ENCODE peak calls at places on chromosomes 13 and 19, in four cellular contexts. One of them, this sample, is unnamed.
A peak's percentile ranks its signal among the peaks of the same experiment; 100 is the strongest.

GRCh38 chr19:42323852-42324654 is 1.4 kb upstream of the MEGF8 start:
- DNase-seq in AG04450: no peak
- DNase-seq in HCT116: no peak
- DNase-seq in heart right ventricle: no peak
- DNase-seq in this sample: no peak

GRCh38 chr19:40688294-40688693 is 2.2 kb downstream of the NUMBL start:
- DNase-seq in AG04450: no peak
- DNase-seq in HCT116: no peak
- DNase-seq in heart right ventricle: no peak
- DNase-seq in this sample: no peak

GRCh38 chr19:455031-455705 is 5.7 kb downstream of the SHC2 start:
- DNase-seq in AG04450: no peak
- DNase-seq in HCT116: no peak
- DNase-seq in heart right ventricle: no peak
- DNase-seq in this sample: no peak

GRCh38 chr19:38417544-38418506 is 8.2 kb downstream of the RASGRP4 start:
- DNase-seq in AG04450: no peak
- DNase-seq in HCT116: peak; percentile 66
- DNase-seq in heart right ventricle: peak; percentile 67
- DNase-seq in this sample: no peak

GRCh38 chr19:343941-344624 is 513 bp downstream of the MIER2 start:
- DNase-seq in AG04450: no peak
- DNase-seq in HCT116: no peak
- DNase-seq in heart right ventricle: no peak
- DNase-seq in this sample: no peak

GRCh38 chr13:79935121-79935520 is 405.8 kb downstream of the SPRY2 start:
- DNase-seq in AG04450: no peak
- DNase-seq in HCT116: no peak
- DNase-seq in heart right ventricle: no peak
- DNase-seq in this sample: no peak

GRCh38 chr19:19155495-19156219 is 14.4 kb downstream of the MEF2B start:
- DNase-seq in AG04450: no peak
- DNase-seq in HCT116: no peak
- DNase-seq in heart right ventricle: no peak
- DNase-seq in this sample: no peak

GRCh38 chr13:42997381-42997780 is 5.3 kb upstream of the EPSTI1 start:
- DNase-seq in AG04450: no peak
- DNase-seq in HCT116: no peak
- DNase-seq in heart right ventricle: no peak
- DNase-seq in this sample: no peak

GRCh38 chr19:46350029-46350757 is 3.3 kb downstream of the PPP5C start:
- DNase-seq in AG04450: no peak
- DNase-seq in HCT116: no peak
- DNase-seq in heart right ventricle: peak; percentile 27
- DNase-seq in this sample: no peak

GRCh38 chr19:45492627-45493470 is 4.0 kb downstream of the RTN2 start:
- DNase-seq in AG04450: no peak
- DNase-seq in HCT116: peak; percentile 72
- DNase-seq in heart right ventricle: peak; percentile 65
- DNase-seq in this sample: no peak

GRCh38 chr13:38213307-38213706 is 136.3 kb upstream of the UFM1 start:
- DNase-seq in AG04450: no peak
- DNase-seq in HCT116: no peak
- DNase-seq in heart right ventricle: no peak
- DNase-seq in this sample: peak; percentile 14

GRCh38 chr13:98496966-98497365 is 79.9 kb downstream of the STK24 start:
- DNase-seq in AG04450: no peak
- DNase-seq in HCT116: no peak
- DNase-seq in heart right ventricle: no peak
- DNase-seq in this sample: no peak

GRCh38 chr13:71149498-71150363 is 717.3 kb downstream of the DACH1 start:
- DNase-seq in AG04450: no peak
- DNase-seq in HCT116: no peak
- DNase-seq in heart right ventricle: no peak
- DNase-seq in this sample: no peak

GRCh38 chr13:113922412-113923118 is 51.3 kb downstream of the C13orf46 start:
- DNase-seq in AG04450: no peak
- DNase-seq in HCT116: no peak
- DNase-seq in heart right ventricle: no peak
- DNase-seq in this sample: no peak

GRCh38 chr13:89923731-89924130 is 1423.8 kb upstream of the MIR17HG start:
- DNase-seq in AG04450: peak; percentile 8
- DNase-seq in HCT116: no peak
- DNase-seq in heart right ventricle: no peak
- DNase-seq in this sample: peak; percentile 18

GRCh38 chr19:50753879-50754278 is 16.4 kb upstream of the GPR32 start:
- DNase-seq in AG04450: no peak
- DNase-seq in HCT116: no peak
- DNase-seq in heart right ventricle: no peak
- DNase-seq in this sample: no peak

GRCh38 chr19:294819-295686 is 3.9 kb upstream of the PLPP2 start:
- DNase-seq in AG04450: no peak
- DNase-seq in HCT116: no peak
- DNase-seq in heart right ventricle: no peak
- DNase-seq in this sample: no peak

GRCh38 chr19:35106291-35106583 is 9.4 kb upstream of the FXYD3 start:
- DNase-seq in AG04450: no peak
- DNase-seq in HCT116: no peak
- DNase-seq in heart right ventricle: no peak
- DNase-seq in this sample: no peak
- H3K27ac ChIP-seq in AG04450: no peak overlapping the region
- H3K27ac ChIP-seq in HCT116: peak overlapping the region; percentile 52
- H3K27ac ChIP-seq in heart right ventricle: no peak overlapping the region
- H3K27ac ChIP-seq in this sample: no peak overlapping the region

GRCh38 chr13:46389985-46390384 is 2.9 kb upstream of the RUBCNL start:
- DNase-seq in AG04450: no peak
- DNase-seq in HCT116: no peak
- DNase-seq in heart right ventricle: no peak
- DNase-seq in this sample: no peak
- H3K27ac ChIP-seq in AG04450: no peak overlapping the region
- H3K27ac ChIP-seq in HCT116: no peak overlapping the region
- H3K27ac ChIP-seq in heart right ventricle: peak overlapping the region; percentile 83
- H3K27ac ChIP-seq in this sample: no peak overlapping the region

GRCh38 chr19:16001481-16002312 is 52.9 kb downstream of the OR10H4 start:
- DNase-seq in AG04450: peak; percentile 49
- DNase-seq in HCT116: no peak
- DNase-seq in heart right ventricle: no peak
- DNase-seq in this sample: no peak
- H3K27ac ChIP-seq in AG04450: peak overlapping the region; percentile 75
- H3K27ac ChIP-seq in HCT116: no peak overlapping the region
- H3K27ac ChIP-seq in heart right ventricle: peak overlapping the region; percentile 19
- H3K27ac ChIP-seq in this sample: no peak overlapping the region

GRCh38 chr13:94435604-94436226 is 43.8 kb downstream of the DCT start:
- DNase-seq in AG04450: peak; percentile 11
- DNase-seq in HCT116: peak; percentile 34
- DNase-seq in heart right ventricle: no peak
- DNase-seq in this sample: no peak
- H3K27ac ChIP-seq in AG04450: no peak overlapping the region
- H3K27ac ChIP-seq in HCT116: no peak overlapping the region
- H3K27ac ChIP-seq in heart right ventricle: no peak overlapping the region
- H3K27ac ChIP-seq in this sample: no peak overlapping the region

DNA sequence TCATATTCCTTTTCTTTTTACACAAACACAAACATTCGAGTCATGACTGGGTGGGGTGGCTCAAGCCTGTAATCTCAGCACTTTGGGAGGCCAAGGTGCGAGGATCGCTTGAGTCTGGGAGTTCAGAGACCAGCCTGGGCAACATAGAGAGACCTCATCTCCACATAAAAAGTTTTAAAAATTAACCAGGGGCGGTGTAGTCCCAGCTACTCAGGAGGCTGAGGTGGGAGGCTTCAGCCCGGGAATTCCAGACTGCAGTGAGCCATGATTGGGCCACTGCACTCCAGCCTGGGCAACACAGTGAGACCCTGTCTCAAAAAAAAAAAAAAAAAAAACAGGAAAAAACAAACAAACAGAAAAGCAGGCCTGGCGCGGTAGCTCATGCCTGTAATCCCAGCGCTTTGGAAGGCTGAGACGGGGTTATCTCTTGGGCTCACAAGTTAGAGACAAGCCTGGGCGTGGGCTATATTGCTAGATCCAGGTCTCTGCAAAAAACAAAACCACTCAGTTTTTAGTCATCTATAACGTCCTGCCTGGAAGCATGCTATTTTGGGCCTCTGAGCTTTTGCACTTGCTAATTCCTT is 572 bp upstream of the BAX start:
- DNase-seq in AG04450: no peak
- DNase-seq in HCT116: no peak
- DNase-seq in heart right ventricle: no peak
- DNase-seq in this sample: no peak
- H3K27ac ChIP-seq in AG04450: no peak overlapping the region
- H3K27ac ChIP-seq in HCT116: peak overlapping the region; percentile 92
- H3K27ac ChIP-seq in heart right ventricle: peak overlapping the region; percentile 96
- H3K27ac ChIP-seq in this sample: peak overlapping the region; percentile 78

GRCh38 chr19:35311901-35312665 is 16.9 kb upstream of the CD22 start:
- DNase-seq in AG04450: no peak
- DNase-seq in HCT116: no peak
- DNase-seq in heart right ventricle: no peak
- DNase-seq in this sample: no peak

GRCh38 chr19:35309481-35310279 is 17.7 kb downstream of the MAG start:
- DNase-seq in AG04450: no peak
- DNase-seq in HCT116: no peak
- DNase-seq in heart right ventricle: no peak
- DNase-seq in this sample: no peak

GRCh38 chr19:35310331-35310730 is 18.4 kb downstream of the MAG start:
- DNase-seq in AG04450: no peak
- DNase-seq in HCT116: no peak
- DNase-seq in heart right ventricle: no peak
- DNase-seq in this sample: no peak

GRCh38 chr19:35313614-35314013 is 15.4 kb upstream of the CD22 start:
- DNase-seq in AG04450: no peak
- DNase-seq in HCT116: no peak
- DNase-seq in heart right ventricle: no peak
- DNase-seq in this sample: no peak

GRCh38 chr19:35310811-35311465 is 18.0 kb upstream of the CD22 start:
- DNase-seq in AG04450: no peak
- DNase-seq in HCT116: no peak
- DNase-seq in heart right ventricle: no peak
- DNase-seq in this sample: no peak
- H3K27ac ChIP-seq in AG04450: no peak overlapping the region
- H3K27ac ChIP-seq in HCT116: no peak overlapping the region
- H3K27ac ChIP-seq in heart right ventricle: no peak overlapping the region
- H3K27ac ChIP-seq in this sample: no peak overlapping the region

GRCh38 chr13:46178143-46178542 is 3.8 kb downstream of the LCP1 start:
- DNase-seq in AG04450: no peak
- DNase-seq in HCT116: no peak
- DNase-seq in heart right ventricle: no peak
- DNase-seq in this sample: no peak

GRCh38 chr13:46173656-46174055 is 8.3 kb downstream of the LCP1 start:
- DNase-seq in AG04450: no peak
- DNase-seq in HCT116: no peak
- DNase-seq in heart right ventricle: no peak
- DNase-seq in this sample: no peak

GRCh38 chr13:46179576-46180368 is 2.2 kb downstream of the LCP1 start:
- DNase-seq in AG04450: no peak
- DNase-seq in HCT116: no peak
- DNase-seq in heart right ventricle: peak; percentile 40
- DNase-seq in this sample: no peak

GRCh38 chr13:46178821-46179220 is 3.2 kb downstream of the LCP1 start:
- DNase-seq in AG04450: no peak
- DNase-seq in HCT116: no peak
- DNase-seq in heart right ventricle: no peak
- DNase-seq in this sample: no peak

DNA sequence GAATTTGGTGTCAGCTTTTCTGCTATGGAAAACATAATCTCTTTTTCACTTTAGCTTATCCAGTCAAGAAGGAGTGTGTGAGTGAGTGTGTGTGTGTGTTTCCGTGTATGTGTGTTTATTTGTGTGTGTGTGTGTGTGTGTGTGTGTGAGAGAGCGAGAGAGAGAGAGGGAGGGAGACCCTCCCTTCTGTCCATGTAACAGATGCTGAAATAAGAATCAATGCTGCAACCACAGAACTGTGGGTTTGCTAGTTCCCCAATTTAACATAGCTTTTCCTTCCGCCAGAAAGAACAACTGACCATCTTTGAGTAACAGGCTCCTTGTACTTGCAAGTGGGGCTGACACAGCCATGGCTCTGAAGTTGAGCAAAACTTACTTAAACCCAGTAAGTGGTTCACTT is 5.2 kb downstream of the LCP1 start:
- DNase-seq in AG04450: no peak
- DNase-seq in HCT116: no peak
- DNase-seq in heart right ventricle: no peak
- DNase-seq in this sample: no peak
- H3K27ac ChIP-seq in AG04450: no peak overlapping the region
- H3K27ac ChIP-seq in HCT116: no peak overlapping the region
- H3K27ac ChIP-seq in heart right ventricle: peak overlapping the region; percentile 88
- H3K27ac ChIP-seq in this sample: no peak overlapping the region

GRCh38 chr13:83211301-83211700 is 671.0 kb downstream of the SLITRK1 start:
- DNase-seq in AG04450: no peak
- DNase-seq in HCT116: no peak
- DNase-seq in heart right ventricle: no peak
- DNase-seq in this sample: no peak
- H3K27ac ChIP-seq in AG04450: no peak overlapping the region
- H3K27ac ChIP-seq in HCT116: no peak overlapping the region
- H3K27ac ChIP-seq in heart right ventricle: no peak overlapping the region
- H3K27ac ChIP-seq in this sample: no peak overlapping the region

GRCh38 chr19:2544576-2545415 is 68.9 kb downstream of the GADD45B start:
- DNase-seq in AG04450: no peak
- DNase-seq in HCT116: no peak
- DNase-seq in heart right ventricle: no peak
- DNase-seq in this sample: no peak
- H3K27ac ChIP-seq in AG04450: peak overlapping the region; percentile 47
- H3K27ac ChIP-seq in HCT116: no peak overlapping the region
- H3K27ac ChIP-seq in heart right ventricle: peak overlapping the region; percentile 86
- H3K27ac ChIP-seq in this sample: no peak overlapping the region